ENCODE peak calls at places on chromosomes 7 and 10, in eight cellular contexts. E is AG04450, O is HL-60, V is RWPE1, Z is ovary, U is lower lobe of right lung, C is progenitor cell of endocrine pancreas, I is chondrocyte. P is an unnamed sample.

GRCh38 chr7:129163875-129164544 is 19.5 kb downstream of the TSPAN33 start:
- DNase-seq in V (peak), Z (no peak), C (no peak), E (peak), O (peak), U (no peak), I (no peak), P (no peak)

GRCh38 chr10:88827718-88828117 is 23.9 kb downstream of the ANKRD22 start:
- DNase-seq in E (no peak), U (no peak), V (no peak), O (no peak), Z (no peak), I (no peak), C (no peak), P (no peak)

GRCh38 chr7:64630496-64630895 is 35.4 kb upstream of the ZNF107 start:
- DNase-seq in E (no peak), C (no peak), I (no peak), V (peak), Z (no peak), O (no peak), U (no peak), P (no peak)

GRCh38 chr10:71079761-71080380 is 132.5 kb upstream of the UNC5B start:
- DNase-seq in I (peak), E (no peak), U (no peak), Z (peak), C (peak), V (no peak), O (no peak), P (peak)

GRCh38 chr10:73734028-73734720 is 10.0 kb upstream of the SEC24C start:
- DNase-seq in I (no peak), C (no peak), V (no peak), E (no peak), O (no peak), U (no peak), Z (no peak), P (no peak)

GRCh38 chr10:71132321-71132810 is 80.0 kb upstream of the UNC5B start:
- DNase-seq in V (no peak), Z (no peak), O (no peak), I (no peak), E (no peak), C (no peak), U (no peak), P (no peak)

GRCh38 chr7:11130012-11130411 is 156.3 kb downstream of the PHF14 start:
- DNase-seq in C (no peak), U (no peak), V (no peak), Z (no peak), O (no peak), E (peak), I (no peak), P (no peak)

GRCh38 chr7:112500619-112501018 is 19.8 kb downstream of the LSMEM1 start:
- DNase-seq in Z (no peak), E (no peak), U (no peak), I (no peak), C (no peak), O (no peak), V (no peak), P (no peak)

GRCh38 chr10:113980408-113981087 is 63.1 kb upstream of the ADRB1 start:
- DNase-seq in I (no peak), O (no peak), E (no peak), Z (no peak), U (no peak), C (no peak), V (peak), P (no peak)

GRCh38 chr7:66967029-66967428 is 28.4 kb downstream of the SBDS start:
- DNase-seq in Z (no peak), O (no peak), C (no peak), U (no peak), I (peak), V (no peak), E (no peak), P (no peak)

GRCh38 chr10:67763499-67764011 is 67.6 kb upstream of the CTNNA3 start:
- DNase-seq in V (peak), E (peak), Z (peak), O (peak), U (peak), C (peak), I (no peak), P (peak)

GRCh38 chr10:103583871-103584215 is 90.3 kb downstream of the NEURL1 start:
- DNase-seq in O (no peak), I (no peak), C (no peak), Z (no peak), V (peak), E (no peak), U (no peak), P (no peak)
- TF ChIP-seq CTCF in O (no peak), I (no peak), C (no peak), Z (no peak), V (no peak), E (no peak), U (no peak), P (no peak)

DNA sequence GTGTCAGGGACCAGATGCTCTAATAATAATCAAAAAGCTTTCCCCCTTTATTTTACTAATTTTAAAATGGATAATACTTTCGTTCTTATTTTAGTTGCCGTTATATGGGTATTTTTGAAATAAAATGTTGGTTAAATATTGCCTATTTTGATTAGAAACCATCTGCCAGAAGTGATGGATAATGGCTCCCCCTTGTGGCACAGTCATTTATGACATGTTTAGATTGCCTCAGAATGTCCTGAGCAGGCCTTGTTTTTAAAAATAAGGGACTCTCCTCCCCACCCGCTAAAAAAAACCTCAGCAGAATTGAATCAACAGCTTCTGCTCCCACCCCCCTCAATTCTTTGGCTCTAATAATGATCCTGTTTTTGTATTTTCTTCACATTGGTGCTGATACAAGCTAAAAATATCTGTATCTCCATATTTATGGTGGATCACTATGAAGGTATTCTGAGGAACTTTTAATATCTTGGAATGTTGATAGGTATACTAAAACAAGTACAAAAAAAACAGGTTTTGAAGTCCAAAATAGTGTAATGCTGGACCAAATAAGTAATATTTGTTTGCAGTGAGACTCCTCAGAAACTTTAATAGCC is 38.8 kb downstream of the TMEM60 start:
- DNase-seq in V (peak), I (no peak), U (no peak), O (peak), E (peak), C (peak), Z (no peak), P (peak)
- TF ChIP-seq CTCF in V (peak), I (peak), U (peak), O (peak), E (peak), C (peak), Z (peak), P (peak)

DNA sequence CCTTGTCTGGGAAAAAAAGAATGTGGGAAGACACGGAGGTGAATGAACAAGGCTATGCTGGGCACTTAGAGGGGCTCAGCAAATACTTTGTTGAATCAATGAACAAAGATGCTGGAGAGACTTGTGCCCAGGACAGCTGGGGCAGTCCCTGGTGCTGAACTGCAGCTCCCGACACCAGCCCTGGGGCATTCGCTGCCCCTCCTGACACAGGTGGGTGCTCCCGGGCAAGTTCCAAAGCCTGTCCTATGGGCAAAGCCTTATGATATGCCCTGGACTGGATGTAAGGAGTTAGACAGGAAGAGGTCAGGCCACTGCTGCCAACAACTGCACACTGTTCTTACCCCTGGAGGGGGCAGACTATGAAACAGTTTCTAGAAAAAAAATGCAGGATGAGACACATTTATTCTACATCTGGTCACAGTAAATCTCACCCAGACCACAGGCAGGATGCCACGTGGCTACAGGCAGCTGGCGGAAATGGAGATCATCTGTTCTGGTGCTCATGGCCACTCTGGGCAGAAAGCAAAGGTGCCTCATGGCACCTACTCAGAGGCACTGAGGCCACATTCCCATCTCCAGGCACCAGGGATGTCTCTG is 21.9 kb upstream of the FRAT2 start:
- DNase-seq in Z (no peak), O (no peak), U (no peak), C (no peak), V (no peak), I (no peak), E (no peak), P (peak)
- TF ChIP-seq CTCF in Z (no peak), O (no peak), U (no peak), C (no peak), V (no peak), I (no peak), E (no peak), P (peak)

DNA sequence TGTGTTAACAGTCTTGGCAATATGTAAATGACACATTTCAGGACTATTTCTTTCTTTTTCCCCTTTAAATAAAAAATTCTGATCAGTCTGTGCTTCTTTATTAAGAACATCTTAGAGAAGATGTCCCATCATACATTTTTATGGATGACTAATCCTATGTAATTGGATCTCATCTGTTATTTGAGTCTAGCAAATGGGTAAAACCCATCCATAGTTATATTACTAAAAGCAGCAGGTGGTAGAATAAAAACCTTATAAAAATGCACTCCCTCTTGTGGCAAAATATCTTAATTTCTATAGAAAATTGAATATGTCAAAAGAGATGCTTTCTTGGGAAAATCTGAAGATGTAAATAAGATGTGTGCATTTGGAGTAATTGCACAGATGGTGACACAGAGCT is 35.3 kb downstream of the TRRAP start:
- DNase-seq in I (no peak), Z (no peak), O (no peak), V (no peak), U (no peak), C (no peak), E (no peak), P (no peak)
- TF ChIP-seq CTCF in I (peak), Z (no peak), O (no peak), V (no peak), U (no peak), C (no peak), E (peak), P (no peak)

DNA sequence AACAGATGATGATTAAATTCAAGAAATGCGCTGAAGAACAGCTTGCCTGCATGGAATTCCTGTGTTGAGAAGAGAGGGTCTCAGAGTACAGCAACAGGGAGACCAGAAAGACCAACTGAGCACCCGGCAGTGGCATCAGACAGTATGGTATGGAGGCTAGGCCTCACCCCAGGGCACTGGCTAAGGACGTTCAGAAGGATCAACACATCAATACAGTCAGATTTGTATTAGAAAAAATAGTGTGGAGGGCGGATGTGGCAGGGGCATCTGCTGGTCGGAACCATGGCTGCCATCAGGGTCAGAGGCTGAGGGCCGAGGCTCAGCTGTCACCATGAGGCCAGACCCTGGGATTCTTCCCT is 142.1 kb downstream of the ADARB2 start:
- DNase-seq in V (no peak), Z (no peak), C (no peak), U (no peak), O (no peak), I (no peak), E (no peak), P (no peak)
- TF ChIP-seq CTCF in V (no peak), Z (no peak), C (no peak), U (no peak), O (no peak), I (no peak), E (no peak), P (no peak)

P was measured in natural killer cell.